ENCODE peak calls at places on chromosomes 4 and X, in six cellular contexts. M is K562, D is Panc1, Z is GM23338, P is upper lobe of left lung, F is GM12891. G is an unnamed sample.

GRCh38 chr4:184548651-184549341 is 74.4 kb upstream of the IRF2 start:
- DNase-seq in D (no peak), M (peak), F (no peak), Z (peak), P (no peak), G (no peak)

GRCh38 chrX:50762578-50762977 is 51.4 kb downstream of the SHROOM4 start:
- DNase-seq in P (no peak), F (no peak), D (no peak), Z (no peak), M (no peak), G (no peak)

GRCh38 chr4:137853424-137853823 is 321.1 kb upstream of the PCDH18 start:
- DNase-seq in M (peak), F (no peak), Z (no peak), P (peak), D (no peak), G (no peak)

GRCh38 chr4:7978907-7979651 is 39.4 kb upstream of the AFAP1 start:
- DNase-seq in M (no peak), F (no peak), D (no peak), P (no peak), Z (peak), G (no peak)

GRCh38 chr4:96056346-96056934 is 216.5 kb downstream of the PDHA2 start:
- DNase-seq in Z (no peak), M (no peak), D (no peak), F (no peak), P (no peak), G (no peak)

GRCh38 chrX:22922961-22923360 is 76.8 kb upstream of the DDX53 start:
- DNase-seq in M (no peak), F (no peak), P (no peak), D (no peak), Z (no peak), G (peak)

GRCh38 chr4:7672601-7673000 is 237.9 kb upstream of the PSAPL1 start:
- DNase-seq in M (no peak), F (no peak), Z (no peak), P (no peak), D (no peak), G (no peak)

GRCh38 chrX:17740137-17741122 is 3.1 kb downstream of the SCML1 start:
- DNase-seq in M (no peak), P (no peak), F (no peak), Z (no peak), D (no peak), G (no peak)

GRCh38 chrX:103531002-103531401 is 11.7 kb upstream of the RAB40A start:
- DNase-seq in Z (no peak), F (no peak), M (no peak), P (no peak), D (no peak), G (no peak)

GRCh38 chr4:139740121-139740520 is 74.5 kb downstream of the MGST2 start:
- DNase-seq in P (no peak), F (no peak), D (no peak), Z (no peak), M (no peak), G (peak)

GRCh38 chrX:32524385-32524784 is 687.0 kb downstream of the DMD start:
- DNase-seq in Z (no peak), M (no peak), P (no peak), D (no peak), F (no peak), G (no peak)

GRCh38 chr4:78439328-78439727 is 112.2 kb upstream of the ANXA3 start:
- DNase-seq in Z (no peak), D (no peak), F (no peak), M (no peak), P (no peak), G (no peak)

GRCh38 chr4:78437608-78438088 is 113.9 kb upstream of the ANXA3 start:
- DNase-seq in Z (no peak), M (no peak), P (no peak), D (no peak), F (no peak), G (no peak)

GRCh38 chr4:78446607-78447006 is 105.0 kb upstream of the ANXA3 start:
- DNase-seq in F (no peak), P (no peak), D (no peak), M (peak), Z (no peak), G (no peak)

DNA sequence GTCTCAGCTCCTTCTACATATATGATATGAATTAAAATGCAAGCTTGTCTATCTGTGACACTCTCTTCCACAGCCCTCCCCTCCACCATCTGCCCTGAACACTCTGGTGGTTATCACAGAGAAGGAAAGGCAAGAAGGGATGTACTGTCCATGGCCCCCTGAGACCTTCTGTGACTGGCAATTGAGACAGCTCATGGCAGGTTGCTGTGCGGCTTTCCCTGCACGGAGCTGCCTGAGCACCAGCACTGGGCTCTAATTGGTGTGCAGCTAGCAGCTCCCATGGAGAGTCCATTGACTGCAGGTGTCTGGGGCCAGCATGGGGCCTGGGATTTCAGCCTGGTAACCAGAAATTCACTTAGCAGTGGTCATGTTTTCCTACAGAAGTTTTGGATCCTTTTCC is 109.8 kb upstream of the ANXA3 start:
- DNase-seq in M (no peak), P (no peak), F (no peak), Z (no peak), D (no peak), G (no peak)
- TF ChIP-seq POLR2AphosphoS5 in M (no peak), P (no peak), F (no peak), Z (no peak), D (no peak), G (no peak)

DNA sequence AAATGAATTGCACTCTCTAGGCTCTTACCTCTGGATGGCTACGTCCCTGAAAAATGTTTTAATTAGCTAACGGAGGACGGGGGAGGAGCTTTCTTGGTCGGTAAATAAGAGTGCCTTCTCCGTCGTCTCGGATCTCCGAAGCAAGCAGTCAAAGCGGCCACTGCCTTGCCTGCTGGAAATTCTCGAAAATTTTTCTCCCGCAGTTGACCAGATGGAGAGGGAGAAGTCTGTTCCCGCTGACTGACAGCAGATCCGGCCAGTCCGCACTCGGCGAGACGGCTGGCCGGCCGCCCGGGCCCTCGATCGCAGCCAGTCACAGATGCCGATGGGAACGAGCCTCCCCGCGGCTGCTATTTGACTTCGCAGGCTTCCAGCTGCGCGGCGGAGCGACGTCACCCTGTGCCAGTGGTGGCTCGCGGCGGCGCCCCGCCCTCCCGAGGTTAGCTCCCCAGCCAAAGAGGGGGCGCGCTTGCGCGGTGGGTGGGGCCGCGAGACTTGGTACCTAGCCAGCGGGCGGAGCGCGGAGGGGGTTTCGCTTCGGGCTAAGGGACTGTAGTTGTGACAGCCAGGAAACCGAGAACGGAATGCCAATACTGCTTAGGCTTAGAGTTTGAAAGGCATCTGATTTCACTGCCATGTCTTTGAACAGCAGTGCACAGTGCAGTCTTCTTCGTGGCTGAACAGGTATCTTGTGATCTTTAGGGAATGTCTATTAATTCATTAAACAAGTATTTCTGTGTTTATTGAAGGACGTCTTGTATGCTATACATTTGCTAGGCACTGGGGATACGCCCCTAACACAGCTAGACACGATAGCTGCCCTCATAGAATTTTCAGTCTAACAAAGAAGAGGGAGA is at the start of gene PPM1K:
- DNase-seq in D (peak), F (peak), P (peak), M (peak), Z (peak), G (peak)
- TF ChIP-seq POLR2AphosphoS5 in D (no peak), F (peak), P (peak), M (no peak), Z (peak), G (peak)

DNA sequence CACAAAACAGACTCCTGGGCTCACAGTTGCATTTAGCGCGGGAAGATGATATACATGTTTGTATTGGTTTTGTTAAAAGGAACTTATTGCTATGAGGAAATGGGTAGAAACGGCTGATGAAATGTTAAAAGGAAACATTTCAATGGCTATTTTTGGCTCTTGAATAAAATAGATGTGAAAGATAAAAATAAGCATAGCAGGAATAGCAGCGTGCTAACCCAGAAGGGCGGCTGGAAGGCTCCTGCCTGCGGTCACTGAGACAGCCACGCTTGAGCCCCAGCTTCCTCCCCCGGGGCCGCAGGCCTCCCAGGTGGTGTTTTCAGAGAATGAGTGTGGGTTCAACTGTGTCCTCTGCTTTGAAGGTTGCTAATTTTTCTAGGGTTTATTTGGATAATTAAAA is 35.0 kb upstream of the CLCN4 start:
- DNase-seq in Z (no peak), D (no peak), P (no peak), F (peak), M (no peak), G (no peak)
- TF ChIP-seq POLR2AphosphoS5 in Z (no peak), D (no peak), P (no peak), F (no peak), M (no peak), G (no peak)

GRCh38 chr4:128844931-128845330 is 35.4 kb downstream of the JADE1 start:
- DNase-seq in Z (no peak), P (peak), M (no peak), D (no peak), F (no peak), G (peak)
- TF ChIP-seq POLR2AphosphoS5 in Z (peak), P (no peak), M (no peak), D (no peak), F (no peak), G (peak)

GRCh38 chr4:83725076-83726074 is 189.5 kb downstream of the GPAT3 start:
- DNase-seq in Z (no peak), P (no peak), D (no peak), M (no peak), F (no peak), G (no peak)

GRCh38 chr4:83722730-83723269 is 186.9 kb downstream of the GPAT3 start:
- DNase-seq in M (no peak), P (no peak), Z (no peak), D (no peak), F (no peak), G (no peak)

GRCh38 chr4:83728191-83728590 is 192.3 kb downstream of the GPAT3 start:
- DNase-seq in F (no peak), Z (no peak), P (no peak), M (no peak), D (no peak), G (no peak)

GRCh38 chr4:83723609-83724008 is 187.7 kb downstream of the GPAT3 start:
- DNase-seq in P (no peak), Z (no peak), F (no peak), M (no peak), D (no peak), G (no peak)

DNA sequence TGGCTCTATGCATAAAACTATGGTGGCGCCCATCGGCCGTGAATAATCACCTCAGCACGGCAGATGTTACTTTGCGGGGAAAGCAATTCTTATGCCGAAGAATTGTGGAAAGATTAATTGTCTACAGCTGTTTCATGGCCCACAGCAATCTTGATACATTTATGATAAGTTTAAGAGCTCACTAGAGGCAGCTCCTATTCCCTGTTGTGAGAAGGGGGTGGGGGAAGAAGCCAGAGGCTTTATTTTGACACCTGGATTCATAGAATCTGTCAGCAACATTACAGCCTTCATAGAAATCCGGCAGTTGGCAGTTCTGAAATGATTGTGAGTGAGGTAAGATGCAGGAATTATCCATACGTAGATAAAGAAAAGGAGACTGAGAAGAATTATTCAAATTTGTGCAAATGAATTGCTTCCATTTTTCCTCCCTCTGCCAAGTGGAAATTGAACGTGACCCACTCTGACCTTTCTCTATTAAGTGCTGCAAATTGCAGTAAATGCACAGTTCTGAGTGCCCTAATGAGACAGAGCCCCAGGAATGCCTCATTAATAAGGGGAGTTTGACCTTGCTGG is 188.7 kb downstream of the GPAT3 start:
- DNase-seq in Z (no peak), F (no peak), D (no peak), M (no peak), P (no peak), G (no peak)
- TF ChIP-seq POLR2AphosphoS5 in Z (no peak), F (no peak), D (no peak), M (no peak), P (no peak), G (no peak)

GRCh38 chr4:109560687-109561452 is 824 bp downstream of the MCUB start:
- DNase-seq in F (peak), P (no peak), D (no peak), Z (peak), M (peak), G (peak)
- TF ChIP-seq POLR2AphosphoS5 in F (peak), P (peak), D (no peak), Z (no peak), M (no peak), G (no peak)

GRCh38 chr4:56405016-56405415 is 17.7 kb upstream of the AASDH start:
- DNase-seq in F (no peak), D (no peak), Z (no peak), M (no peak), P (no peak), G (no peak)

GRCh38 chr4:56414135-56414675 is 21.2 kb downstream of the PPAT start:
- DNase-seq in M (no peak), Z (peak), D (no peak), F (no peak), P (no peak), G (no peak)

GRCh38 chr4:56406151-56406550 is 18.9 kb upstream of the AASDH start:
- DNase-seq in D (no peak), F (no peak), Z (no peak), M (no peak), P (no peak), G (no peak)

GRCh38 chr4:56408978-56409377 is 21.7 kb upstream of the AASDH start:
- DNase-seq in M (no peak), Z (peak), P (no peak), D (no peak), F (no peak), G (no peak)

DNA sequence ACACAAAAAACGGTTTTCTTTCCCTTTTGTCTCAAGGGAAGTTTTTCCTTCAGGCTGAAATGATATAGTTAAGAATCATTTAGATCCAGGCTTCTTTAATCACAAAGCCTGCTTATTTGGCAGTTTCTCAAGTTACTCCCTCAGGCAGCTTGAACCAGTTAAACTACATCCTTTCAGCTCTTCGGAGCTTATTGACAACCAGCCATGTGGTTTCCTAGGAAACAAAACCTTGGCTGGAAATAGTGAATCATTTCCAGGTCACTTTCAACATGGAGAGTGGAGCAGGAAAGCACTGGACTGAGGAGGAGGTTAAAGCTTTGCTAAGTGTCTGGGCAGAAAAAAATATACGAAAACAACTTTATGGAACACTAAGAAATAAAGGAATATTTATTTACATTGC is 23.0 kb upstream of the AASDH start:
- DNase-seq in M (peak), D (no peak), P (no peak), Z (peak), F (no peak), G (peak)
- TF ChIP-seq POLR2AphosphoS5 in M (no peak), D (no peak), P (no peak), Z (no peak), F (no peak), G (peak)

GRCh38 chr4:90837241-90837640 is 710.0 kb downstream of the CCSER1 start:
- DNase-seq in Z (no peak), D (no peak), M (no peak), P (no peak), F (no peak), G (no peak)

GRCh38 chr4:90833698-90834097 is 706.5 kb downstream of the CCSER1 start:
- DNase-seq in P (no peak), M (no peak), F (no peak), D (no peak), Z (peak), G (no peak)
- TF ChIP-seq POLR2AphosphoS5 in P (no peak), M (no peak), F (no peak), D (no peak), Z (no peak), G (no peak)

DNA sequence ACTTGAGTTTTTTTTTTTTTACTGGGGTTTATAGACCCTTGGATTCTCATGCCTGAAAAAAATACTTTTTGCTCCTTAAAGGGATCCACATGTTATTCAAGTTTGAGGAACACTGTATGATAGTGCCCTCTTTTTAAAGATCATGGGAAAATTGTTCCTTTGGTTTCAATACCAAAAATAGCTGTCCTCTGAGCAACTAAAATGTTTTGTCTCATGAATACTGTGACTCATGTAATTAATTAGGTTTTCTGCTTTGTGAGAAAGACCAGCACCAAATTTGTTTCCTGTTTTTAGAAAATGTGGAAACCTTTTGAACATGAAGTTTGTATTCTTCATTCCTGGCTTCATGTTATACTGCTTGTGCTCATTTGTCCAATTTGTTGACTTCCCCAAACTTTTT is 127.5 kb upstream of the SH3RF1 start:
- DNase-seq in P (no peak), F (no peak), Z (no peak), M (no peak), D (no peak), G (no peak)
- TF ChIP-seq POLR2AphosphoS5 in P (no peak), F (no peak), Z (no peak), M (no peak), D (no peak), G (no peak)

GRCh38 chrX:71618303-71618721 is at the start of gene CXCR3:
- DNase-seq in F (peak), Z (no peak), M (no peak), D (no peak), P (peak), G (no peak)
- TF ChIP-seq POLR2AphosphoS5 in F (no peak), Z (no peak), M (no peak), D (no peak), P (no peak), G (no peak)